ENCODE peak calls at places on chromosome 20, in nine cellular contexts. H is CD8-positive, alpha-beta T cell; G is adrenal gland; W is cardiac muscle cell; P is Caco-2; R is left lung; I is right cardiac atrium; B is A549; Y is heart right ventricle. N is an unnamed sample. For H3K4me1, the result is how much of the 10 kb centered on the place peaks cover.

GRCh38 chr20:55415567-55416142 is 589.7 kb downstream of the CBLN4 start:
- DNase-seq in G (no peak), W (peak), Y (no peak), I (no peak), R (no peak), P (no peak), B (no peak), H (no peak), N (no peak)

GRCh38 chr20:34110025-34111013 is 1.7 kb downstream of the EIF2S2 start:
- DNase-seq in P (no peak), H (no peak), G (no peak), B (no peak), I (no peak), R (no peak), W (no peak), Y (no peak), N (no peak)

GRCh38 chr20:46348972-46349741 is 40.9 kb upstream of the CDH22 start:
- DNase-seq in R (peak), Y (peak), B (peak), W (peak), P (no peak), H (peak), G (peak), I (peak), N (no peak)

GRCh38 chr20:44516491-44516890 is 5.4 kb downstream of the SERINC3 start:
- DNase-seq in R (no peak), I (peak), P (no peak), G (no peak), Y (no peak), B (no peak), W (no peak), H (no peak), N (no peak)

GRCh38 chr20:37839432-37839827 is 63.5 kb upstream of the VSTM2L start:
- DNase-seq in I (no peak), P (no peak), H (no peak), Y (no peak), W (no peak), G (no peak), B (no peak), R (no peak), N (no peak)

GRCh38 chr20:421685-422250 is 13.7 kb downstream of the RBCK1 start:
- DNase-seq in G (no peak), Y (no peak), W (no peak), H (no peak), B (no peak), I (no peak), P (no peak), R (no peak), N (no peak)

GRCh38 chr20:51966296-51966971 is 164.1 kb upstream of the SALL4 start:
- DNase-seq in Y (peak), B (peak), H (no peak), R (no peak), W (peak), P (peak), I (peak), G (peak), N (no peak)

GRCh38 chr20:32971703-32972161 is 32.5 kb downstream of the SUN5 start:
- DNase-seq in R (no peak), B (no peak), I (no peak), Y (no peak), H (no peak), W (peak), G (no peak), P (no peak), N (no peak)

GRCh38 chr20:19802492-19803158 is 44.6 kb downstream of the RIN2 start:
- DNase-seq in G (no peak), B (peak), Y (no peak), H (no peak), I (no peak), W (peak), R (no peak), P (peak), N (no peak)

DNA sequence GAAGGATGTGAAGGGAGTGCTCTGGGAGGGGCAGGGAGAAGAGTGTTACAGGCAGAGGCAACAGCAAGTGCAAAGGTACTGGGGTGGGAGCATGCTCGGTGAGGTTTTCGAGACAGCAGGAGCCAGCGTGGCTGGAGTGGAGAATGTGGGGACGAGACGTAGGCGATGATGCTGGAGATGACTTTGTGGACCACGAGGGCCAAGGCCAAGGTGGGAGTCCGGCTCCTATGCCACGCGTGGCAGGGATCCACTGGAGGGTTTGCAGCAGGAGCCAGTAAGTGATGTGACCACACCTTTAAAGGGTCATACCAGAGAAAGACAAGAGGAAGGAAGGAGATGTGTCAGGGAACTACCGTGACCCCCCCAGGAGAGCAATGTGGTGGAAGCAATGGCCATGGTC is 7.3 kb downstream of the PTGIS start:
- DNase-seq in R (no peak), H (no peak), B (no peak), P (peak), Y (no peak), W (no peak), G (no peak), I (no peak), N (peak)
- H3K4me1 ChIP-seq in R (under half), H (under half), B (under half), P (under half), Y (under half), W (under half), G (under half), I (under half), N (under half)

GRCh38 chr20:3910868-3911267 is 21.7 kb downstream of the PANK2 start:
- DNase-seq in I (no peak), B (no peak), P (no peak), Y (no peak), G (no peak), H (no peak), R (no peak), W (no peak), N (no peak)

GRCh38 chr20:3909952-3910366 is 20.8 kb downstream of the PANK2 start:
- DNase-seq in Y (no peak), W (no peak), B (no peak), H (no peak), R (no peak), I (no peak), P (no peak), G (no peak), N (no peak)

GRCh38 chr20:3914446-3914845 is 25.3 kb downstream of the PANK2 start:
- DNase-seq in W (no peak), G (no peak), H (no peak), P (no peak), Y (no peak), B (no peak), I (no peak), R (no peak), N (no peak)

GRCh38 chr20:3908667-3909066 is 19.5 kb downstream of the PANK2 start:
- DNase-seq in W (no peak), B (no peak), I (peak), Y (peak), R (no peak), G (peak), P (peak), H (no peak), N (no peak)

GRCh38 chr20:3911956-3912355 is 22.8 kb downstream of the PANK2 start:
- DNase-seq in R (no peak), P (no peak), B (no peak), G (no peak), I (no peak), Y (no peak), W (no peak), H (no peak), N (no peak)
- H3K4me1 ChIP-seq in R (under half), P (under half), B (under half), G (under half), I (under half), Y (under half), W (under half), H (under half), N (under half)

DNA sequence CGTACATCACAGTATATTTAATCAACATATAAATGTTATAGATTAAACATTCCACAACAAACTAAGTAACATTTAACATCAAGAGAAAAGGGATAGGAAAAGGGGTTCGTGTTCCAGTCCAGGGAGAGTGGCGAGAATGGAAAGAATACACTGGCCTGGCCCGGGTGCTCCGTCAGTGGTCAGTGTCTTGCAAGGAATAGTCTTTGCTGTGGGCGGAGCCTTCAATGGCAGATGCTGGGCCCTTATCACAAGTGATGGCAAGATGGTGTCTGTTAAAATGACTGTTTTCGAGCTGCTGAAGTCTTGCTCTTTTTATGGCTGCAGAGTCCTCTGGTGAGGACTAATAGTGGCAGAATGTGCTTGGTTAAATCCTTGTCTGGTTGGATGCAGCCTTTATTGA is 109.6 kb downstream of the SYNDIG1 start:
- DNase-seq in G (no peak), Y (no peak), B (no peak), P (no peak), H (no peak), R (no peak), W (no peak), I (no peak), N (no peak)
- H3K4me1 ChIP-seq in G (under half), Y (under half), B (under half), P (under half), H (under half), R (under half), W (under half), I (under half), N (under half)

DNA sequence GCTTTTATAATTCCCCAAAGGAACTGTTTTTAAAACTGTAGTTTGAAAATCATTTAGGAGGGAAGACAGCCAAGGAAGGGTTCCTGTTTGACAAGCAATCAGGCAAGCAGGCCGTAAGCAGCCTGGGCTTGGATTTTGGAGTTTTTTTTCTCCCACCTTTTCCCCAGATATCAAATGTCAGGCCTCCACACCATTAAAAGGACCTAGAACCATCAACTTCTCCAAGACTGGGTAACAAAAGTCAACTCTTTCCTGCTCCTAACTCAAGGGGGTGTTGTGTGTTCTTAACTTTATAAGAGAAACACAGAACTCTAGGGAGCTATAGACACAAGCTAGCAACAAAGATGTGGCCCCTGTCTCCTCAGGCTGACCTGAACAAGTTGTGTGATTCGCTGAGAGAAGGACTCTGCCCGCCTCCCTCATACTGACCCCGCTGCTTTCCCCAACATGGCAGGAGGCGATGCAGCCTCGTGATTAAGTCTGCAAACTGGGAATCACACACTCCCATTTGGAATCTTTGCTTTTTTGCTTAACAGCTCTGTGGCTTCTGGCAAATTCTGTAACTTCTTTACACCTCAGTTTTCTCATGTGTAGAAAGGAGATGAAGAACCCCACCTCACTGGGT is 146.5 kb downstream of the BCAS1 start:
- DNase-seq in Y (no peak), G (no peak), H (no peak), P (peak), W (no peak), R (no peak), B (no peak), I (no peak), N (no peak)
- H3K4me1 ChIP-seq in Y (under half), G (under half), H (under half), P (under half), W (under half), R (half or more), B (under half), I (under half), N (under half)

GRCh38 chr20:59381658-59382057 is 81.2 kb downstream of the EDN3 start:
- DNase-seq in P (no peak), B (no peak), G (no peak), R (no peak), Y (no peak), W (no peak), I (no peak), H (no peak), N (no peak)
- H3K4me1 ChIP-seq in P (under half), B (under half), G (under half), R (under half), Y (under half), W (under half), I (under half), H (under half), N (under half)

GRCh38 chr20:62370115-62370806 is 3.1 kb upstream of the LAMA5 start:
- DNase-seq in R (no peak), G (peak), H (no peak), P (no peak), W (no peak), B (no peak), Y (peak), I (peak), N (no peak)

GRCh38 chr20:62372042-62372993 is 5.2 kb upstream of the LAMA5 start:
- DNase-seq in R (no peak), W (no peak), G (no peak), H (no peak), I (peak), Y (no peak), P (no peak), B (no peak), N (no peak)

GRCh38 chr20:62369508-62370114 is 2.5 kb upstream of the LAMA5 start:
- DNase-seq in R (no peak), P (no peak), Y (no peak), G (no peak), B (no peak), H (no peak), W (no peak), I (peak), N (no peak)

GRCh38 chr20:62370807-62371587 is 3.9 kb upstream of the LAMA5 start:
- DNase-seq in P (no peak), Y (no peak), W (no peak), G (no peak), R (no peak), H (no peak), B (no peak), I (peak), N (no peak)

GRCh38 chr20:62371588-62372041 is 4.5 kb upstream of the LAMA5 start:
- DNase-seq in H (no peak), G (no peak), W (no peak), B (no peak), P (no peak), Y (no peak), R (no peak), I (no peak), N (no peak)
- H3K4me1 ChIP-seq in H (under half), G (under half), W (half or more), B (half or more), P (half or more), Y (under half), R (half or more), I (under half), N (under half)

DNA sequence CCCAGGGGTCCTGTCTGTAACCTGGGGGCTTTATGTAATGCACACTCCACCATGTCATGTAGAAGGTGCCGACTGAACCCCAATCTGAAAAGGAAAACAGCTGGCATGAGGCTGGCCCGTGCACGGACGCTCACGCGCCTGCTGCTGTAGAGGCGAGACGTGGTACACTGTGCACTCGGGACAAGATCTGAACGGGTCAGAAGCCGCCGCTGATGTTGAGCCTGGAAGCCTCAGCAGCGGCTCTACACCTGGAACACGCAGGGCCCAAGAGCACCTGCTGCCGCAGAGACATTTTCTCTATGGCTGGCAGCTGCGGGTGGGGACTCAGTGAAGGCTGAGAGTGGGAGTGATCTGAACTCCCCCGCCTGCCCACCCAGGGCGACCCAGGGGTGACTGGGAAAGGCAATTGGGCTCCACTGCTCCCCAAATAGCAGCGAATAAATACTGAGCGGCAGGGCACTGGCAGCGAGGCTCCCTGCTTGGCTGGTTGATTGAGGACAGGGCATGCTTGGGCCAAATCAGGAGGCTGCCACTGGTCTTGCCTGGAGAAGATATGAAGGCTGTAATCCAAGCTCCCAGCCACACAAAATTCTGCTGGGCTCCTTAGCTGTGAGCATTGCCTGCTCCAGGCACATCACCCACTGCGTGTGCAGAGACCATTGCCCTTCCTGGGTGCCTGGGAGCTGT is 2.5 kb upstream of the OGFR start:
- DNase-seq in P (no peak), I (no peak), G (no peak), H (no peak), Y (no peak), R (no peak), B (no peak), W (no peak), N (no peak)
- H3K4me1 ChIP-seq in P (under half), I (under half), G (under half), H (under half), Y (under half), R (half or more), B (under half), W (under half), N (under half)

GRCh38 chr20:61768926-61769832 is 296.5 kb downstream of the TAF4 start:
- DNase-seq in H (no peak), G (no peak), Y (no peak), B (no peak), W (no peak), R (no peak), P (peak), I (no peak), N (no peak)
- H3K4me1 ChIP-seq in H (under half), G (under half), Y (under half), B (under half), W (under half), R (under half), P (under half), I (under half), N (under half)